ENCODE peak calls at places on chromosomes 1 and 21, in nine cellular contexts. One of them, this sample, is unnamed.

GRCh38 chr1:153619171-153619570 is 3.0 kb upstream of the S100A14 start:
- DNase-seq in AG04450: no peak
- DNase-seq in ACHN: no peak
- DNase-seq in NAMALWA: no peak
- DNase-seq in A172: no peak
- DNase-seq in activated naive CD4-positive, alpha-beta T cell: no peak
- DNase-seq in iPS-NIHi11: no peak
- DNase-seq in left colon: no peak
- DNase-seq in HT-29: no peak
- DNase-seq in this sample: no peak

GRCh38 chr1:168428063-168428731 is 115.6 kb downstream of the XCL2 start:
- DNase-seq in AG04450: no peak
- DNase-seq in ACHN: no peak
- DNase-seq in NAMALWA: no peak
- DNase-seq in A172: peak
- DNase-seq in activated naive CD4-positive, alpha-beta T cell: no peak
- DNase-seq in iPS-NIHi11: peak
- DNase-seq in left colon: peak
- DNase-seq in HT-29: no peak
- DNase-seq in this sample: peak

GRCh38 chr1:216960716-216961115 is 237.5 kb upstream of the ESRRG start:
- DNase-seq in AG04450: no peak
- DNase-seq in ACHN: no peak
- DNase-seq in NAMALWA: no peak
- DNase-seq in A172: no peak
- DNase-seq in activated naive CD4-positive, alpha-beta T cell: no peak
- DNase-seq in iPS-NIHi11: no peak
- DNase-seq in left colon: no peak
- DNase-seq in HT-29: no peak
- DNase-seq in this sample: no peak

GRCh38 chr21:41716756-41717155 is 50.1 kb downstream of the RIPK4 start:
- DNase-seq in AG04450: no peak
- DNase-seq in ACHN: no peak
- DNase-seq in NAMALWA: no peak
- DNase-seq in A172: no peak
- DNase-seq in activated naive CD4-positive, alpha-beta T cell: no peak
- DNase-seq in iPS-NIHi11: no peak
- DNase-seq in left colon: no peak
- DNase-seq in HT-29: no peak
- DNase-seq in this sample: no peak

GRCh38 chr1:18077657-18078215 is 29.9 kb upstream of the IGSF21 start:
- DNase-seq in AG04450: no peak
- DNase-seq in ACHN: no peak
- DNase-seq in NAMALWA: no peak
- DNase-seq in A172: no peak
- DNase-seq in activated naive CD4-positive, alpha-beta T cell: no peak
- DNase-seq in iPS-NIHi11: no peak
- DNase-seq in left colon: no peak
- DNase-seq in HT-29: no peak
- DNase-seq in this sample: no peak

GRCh38 chr21:29078884-29079765 is 5.7 kb upstream of the CCT8 start:
- DNase-seq in AG04450: no peak
- DNase-seq in ACHN: no peak
- DNase-seq in NAMALWA: peak
- DNase-seq in A172: no peak
- DNase-seq in activated naive CD4-positive, alpha-beta T cell: no peak
- DNase-seq in iPS-NIHi11: no peak
- DNase-seq in left colon: no peak
- DNase-seq in HT-29: peak
- DNase-seq in this sample: no peak

GRCh38 chr1:162151900-162152829 is 82.7 kb downstream of the NOS1AP start:
- DNase-seq in AG04450: peak
- DNase-seq in ACHN: no peak
- DNase-seq in NAMALWA: no peak
- DNase-seq in A172: no peak
- DNase-seq in activated naive CD4-positive, alpha-beta T cell: no peak
- DNase-seq in iPS-NIHi11: no peak
- DNase-seq in left colon: no peak
- DNase-seq in HT-29: peak
- DNase-seq in this sample: no peak

GRCh38 chr1:7348073-7348472 is 423.0 kb upstream of the VAMP3 start:
- DNase-seq in AG04450: no peak
- DNase-seq in ACHN: no peak
- DNase-seq in NAMALWA: no peak
- DNase-seq in A172: no peak
- DNase-seq in activated naive CD4-positive, alpha-beta T cell: no peak
- DNase-seq in iPS-NIHi11: no peak
- DNase-seq in left colon: no peak
- DNase-seq in HT-29: no peak
- DNase-seq in this sample: no peak

GRCh38 chr1:56216173-56216572 is 363.2 kb downstream of the PLPP3 start:
- DNase-seq in AG04450: no peak
- DNase-seq in ACHN: no peak
- DNase-seq in NAMALWA: no peak
- DNase-seq in A172: no peak
- DNase-seq in activated naive CD4-positive, alpha-beta T cell: no peak
- DNase-seq in iPS-NIHi11: no peak
- DNase-seq in left colon: no peak
- DNase-seq in HT-29: no peak
- DNase-seq in this sample: no peak

GRCh38 chr21:26849428-26850115 is 4.4 kb upstream of the ADAMTS1 start:
- DNase-seq in AG04450: no peak
- DNase-seq in ACHN: peak
- DNase-seq in NAMALWA: peak
- DNase-seq in A172: peak
- DNase-seq in activated naive CD4-positive, alpha-beta T cell: no peak
- DNase-seq in iPS-NIHi11: no peak
- DNase-seq in left colon: no peak
- DNase-seq in HT-29: peak
- DNase-seq in this sample: no peak

GRCh38 chr1:174262747-174263241 is 103.5 kb downstream of the RABGAP1L start:
- DNase-seq in AG04450: peak
- DNase-seq in ACHN: peak
- DNase-seq in NAMALWA: peak
- DNase-seq in A172: peak
- DNase-seq in activated naive CD4-positive, alpha-beta T cell: no peak
- DNase-seq in iPS-NIHi11: peak
- DNase-seq in left colon: no peak
- DNase-seq in HT-29: peak
- DNase-seq in this sample: no peak

GRCh38 chr1:152533327-152533938 is 19.2 kb downstream of the CRCT1 start:
- DNase-seq in AG04450: no peak
- DNase-seq in ACHN: peak
- DNase-seq in NAMALWA: peak
- DNase-seq in A172: peak
- DNase-seq in activated naive CD4-positive, alpha-beta T cell: no peak
- DNase-seq in iPS-NIHi11: no peak
- DNase-seq in left colon: no peak
- DNase-seq in HT-29: peak
- DNase-seq in this sample: peak

GRCh38 chr1:25565188-25565591 is 21.8 kb downstream of the LDLRAP1 start:
- DNase-seq in AG04450: no peak
- DNase-seq in ACHN: no peak
- DNase-seq in NAMALWA: no peak
- DNase-seq in A172: no peak
- DNase-seq in activated naive CD4-positive, alpha-beta T cell: no peak
- DNase-seq in iPS-NIHi11: no peak
- DNase-seq in left colon: no peak
- DNase-seq in HT-29: no peak
- DNase-seq in this sample: no peak

GRCh38 chr1:200090252-200091159 is 63.0 kb downstream of the NR5A2 start:
- DNase-seq in AG04450: no peak
- DNase-seq in ACHN: peak
- DNase-seq in NAMALWA: peak
- DNase-seq in A172: peak
- DNase-seq in activated naive CD4-positive, alpha-beta T cell: no peak
- DNase-seq in iPS-NIHi11: peak
- DNase-seq in left colon: no peak
- DNase-seq in HT-29: peak
- DNase-seq in this sample: no peak

GRCh38 chr1:59695301-59695700 is 119.4 kb upstream of the HOOK1 start:
- DNase-seq in AG04450: no peak
- DNase-seq in ACHN: no peak
- DNase-seq in NAMALWA: no peak
- DNase-seq in A172: no peak
- DNase-seq in activated naive CD4-positive, alpha-beta T cell: no peak
- DNase-seq in iPS-NIHi11: no peak
- DNase-seq in left colon: no peak
- DNase-seq in HT-29: no peak
- DNase-seq in this sample: no peak

GRCh38 chr1:33300673-33301072 is 20.2 kb downstream of the A3GALT2 start:
- DNase-seq in AG04450: peak
- DNase-seq in ACHN: no peak
- DNase-seq in NAMALWA: no peak
- DNase-seq in A172: no peak
- DNase-seq in activated naive CD4-positive, alpha-beta T cell: no peak
- DNase-seq in iPS-NIHi11: no peak
- DNase-seq in left colon: peak
- DNase-seq in HT-29: no peak
- DNase-seq in this sample: peak

GRCh38 chr1:75083848-75084514 is 50.2 kb upstream of the LHX8 start:
- DNase-seq in AG04450: no peak
- DNase-seq in ACHN: no peak
- DNase-seq in NAMALWA: no peak
- DNase-seq in A172: peak
- DNase-seq in activated naive CD4-positive, alpha-beta T cell: no peak
- DNase-seq in iPS-NIHi11: no peak
- DNase-seq in left colon: no peak
- DNase-seq in HT-29: no peak
- DNase-seq in this sample: no peak

GRCh38 chr1:234699795-234700665 is 90.1 kb upstream of the IRF2BP2 start:
- DNase-seq in AG04450: no peak
- DNase-seq in ACHN: no peak
- DNase-seq in NAMALWA: no peak
- DNase-seq in A172: peak
- DNase-seq in activated naive CD4-positive, alpha-beta T cell: no peak
- DNase-seq in iPS-NIHi11: no peak
- DNase-seq in left colon: no peak
- DNase-seq in HT-29: no peak
- DNase-seq in this sample: peak

GRCh38 chr1:27575861-27576331 is 28.0 kb downstream of the AHDC1 start:
- DNase-seq in AG04450: no peak
- DNase-seq in ACHN: peak
- DNase-seq in NAMALWA: no peak
- DNase-seq in A172: no peak
- DNase-seq in activated naive CD4-positive, alpha-beta T cell: no peak
- DNase-seq in iPS-NIHi11: peak
- DNase-seq in left colon: peak
- DNase-seq in HT-29: peak
- DNase-seq in this sample: peak

GRCh38 chr21:43893536-43894205 is 28.6 kb downstream of the AGPAT3 start:
- DNase-seq in AG04450: no peak
- DNase-seq in ACHN: no peak
- DNase-seq in NAMALWA: no peak
- DNase-seq in A172: no peak
- DNase-seq in activated naive CD4-positive, alpha-beta T cell: no peak
- DNase-seq in iPS-NIHi11: no peak
- DNase-seq in left colon: no peak
- DNase-seq in HT-29: no peak
- DNase-seq in this sample: no peak

This sample was measured in testis.